ENCODE peak calls at places on chromosomes 13 and 19, in five cellular contexts. One of them, this sample, is unnamed.

GRCh38 chr19:45428385-45429231 is 4.9 kb upstream of the ERCC1 start:
- DNase-seq in tibial nerve: no peak
- DNase-seq in stimulated activated CD4-positive, alpha-beta T cell treated with anti-CD3 and anti-CD28 coated beads, Interleukin-15, amount 100 ng/mL, for 1 hour: no peak
- DNase-seq in activated CD4-positive, alpha-beta T cell treated with anti-CD3 and anti-CD28 coated beads, Interleukin-2, amount 50 U/mL, for 48 hours: peak; percentile 26
- DNase-seq in HFF-Myc: no peak
- DNase-seq in this sample: no peak

GRCh38 chr13:39036212-39036611 is 1.7 kb downstream of the PROSER1 start:
- DNase-seq in stimulated activated CD4-positive, alpha-beta T cell treated with anti-CD3 and anti-CD28 coated beads, Interleukin-15, amount 100 ng/mL, for 1 hour: no peak
- DNase-seq in activated CD4-positive, alpha-beta T cell treated with anti-CD3 and anti-CD28 coated beads, Interleukin-2, amount 50 U/mL, for 48 hours: peak; percentile 11
- DNase-seq in HFF-Myc: no peak
- DNase-seq in tibial nerve: no peak
- DNase-seq in this sample: no peak

GRCh38 chr13:82634946-82635345 is 1247.3 kb downstream of the SLITRK1 start:
- DNase-seq in HFF-Myc: no peak
- DNase-seq in activated CD4-positive, alpha-beta T cell treated with anti-CD3 and anti-CD28 coated beads, Interleukin-2, amount 50 U/mL, for 48 hours: no peak
- DNase-seq in tibial nerve: no peak
- DNase-seq in stimulated activated CD4-positive, alpha-beta T cell treated with anti-CD3 and anti-CD28 coated beads, Interleukin-15, amount 100 ng/mL, for 1 hour: no peak
- DNase-seq in this sample: no peak

GRCh38 chr13:113152894-113153809 is 5.3 kb upstream of the PROZ start:
- DNase-seq in stimulated activated CD4-positive, alpha-beta T cell treated with anti-CD3 and anti-CD28 coated beads, Interleukin-15, amount 100 ng/mL, for 1 hour: no peak
- DNase-seq in tibial nerve: peak; percentile 31
- DNase-seq in activated CD4-positive, alpha-beta T cell treated with anti-CD3 and anti-CD28 coated beads, Interleukin-2, amount 50 U/mL, for 48 hours: peak; percentile 27
- DNase-seq in HFF-Myc: no peak
- DNase-seq in this sample: no peak

GRCh38 chr19:10352764-10353671 is 13.6 kb upstream of the ICAM3 start:
- DNase-seq in HFF-Myc: no peak
- DNase-seq in activated CD4-positive, alpha-beta T cell treated with anti-CD3 and anti-CD28 coated beads, Interleukin-2, amount 50 U/mL, for 48 hours: no peak
- DNase-seq in tibial nerve: peak; percentile 76
- DNase-seq in stimulated activated CD4-positive, alpha-beta T cell treated with anti-CD3 and anti-CD28 coated beads, Interleukin-15, amount 100 ng/mL, for 1 hour: no peak
- DNase-seq in this sample: no peak

GRCh38 chr13:28339419-28339818 is 155.5 kb downstream of the FLT1 start:
- DNase-seq in HFF-Myc: no peak
- DNase-seq in stimulated activated CD4-positive, alpha-beta T cell treated with anti-CD3 and anti-CD28 coated beads, Interleukin-15, amount 100 ng/mL, for 1 hour: no peak
- DNase-seq in tibial nerve: no peak
- DNase-seq in activated CD4-positive, alpha-beta T cell treated with anti-CD3 and anti-CD28 coated beads, Interleukin-2, amount 50 U/mL, for 48 hours: no peak
- DNase-seq in this sample: no peak

GRCh38 chr19:29748996-29749395 is 33.9 kb upstream of the C19orf12 start:
- DNase-seq in HFF-Myc: no peak
- DNase-seq in activated CD4-positive, alpha-beta T cell treated with anti-CD3 and anti-CD28 coated beads, Interleukin-2, amount 50 U/mL, for 48 hours: no peak
- DNase-seq in stimulated activated CD4-positive, alpha-beta T cell treated with anti-CD3 and anti-CD28 coated beads, Interleukin-15, amount 100 ng/mL, for 1 hour: no peak
- DNase-seq in tibial nerve: no peak
- DNase-seq in this sample: no peak

GRCh38 chr19:11092181-11092538 is 2.9 kb downstream of the LDLR start:
- DNase-seq in activated CD4-positive, alpha-beta T cell treated with anti-CD3 and anti-CD28 coated beads, Interleukin-2, amount 50 U/mL, for 48 hours: no peak
- DNase-seq in tibial nerve: no peak
- DNase-seq in stimulated activated CD4-positive, alpha-beta T cell treated with anti-CD3 and anti-CD28 coated beads, Interleukin-15, amount 100 ng/mL, for 1 hour: no peak
- DNase-seq in HFF-Myc: no peak
- DNase-seq in this sample: no peak